ENCODE peak calls at places on chromosomes 6 and 20, in four cellular contexts. W, V, H and P are unnamed samples.

GRCh38 chr6:137571854-137572253 is 77.7 kb upstream of the OLIG3 start:
- DNase-seq in H (peak; percentile 32), W (no peak), V (peak; percentile 33), P (no peak)

GRCh38 chr6:123829302-123829953 is 25.8 kb downstream of the NKAIN2 start:
- DNase-seq in W (peak; percentile 66), H (peak; percentile 89), V (no peak), P (no peak)

GRCh38 chr20:24909086-24909780 is 39.8 kb upstream of the CST7 start:
- DNase-seq in H (no peak), V (peak; percentile 15), W (no peak), P (no peak)

GRCh38 chr6:112827793-112828192 is 480.7 kb downstream of the RFPL4B start:
- DNase-seq in V (peak; percentile 8), H (no peak), W (no peak), P (peak; percentile 2)

GRCh38 chr6:8229913-8230312 is 127.6 kb upstream of the EEF1E1 start:
- DNase-seq in V (no peak), W (no peak), H (peak; percentile 31), P (no peak)

GRCh38 chr6:51337277-51337676 is 518.6 kb downstream of the TFAP2B start:
- DNase-seq in W (no peak), H (no peak), V (no peak), P (no peak)

GRCh38 chr6:42404494-42404893 is 47.2 kb downstream of the TRERF1 start:
- DNase-seq in V (no peak), H (peak; percentile 72), W (peak; percentile 76), P (peak; percentile 76)

GRCh38 chr6:26550250-26550993 is 12.3 kb downstream of the HMGN4 start:
- DNase-seq in W (peak; percentile 45), H (peak; percentile 16), V (peak; percentile 61), P (no peak)

GRCh38 chr20:57457243-57457761 is 66.1 kb downstream of the RBM38 start:
- DNase-seq in V (no peak), H (no peak), W (no peak), P (no peak)

GRCh38 chr6:46381057-46381456 is 110.2 kb downstream of the RCAN2 start:
- DNase-seq in W (no peak), V (no peak), H (no peak), P (no peak)

GRCh38 chr6:144351741-144352140 is 66.6 kb downstream of the UTRN start:
- DNase-seq in W (no peak), H (no peak), V (no peak), P (no peak)

GRCh38 chr6:87825865-87826264 is 123.8 kb upstream of the AKIRIN2 start:
- DNase-seq in H (no peak), V (no peak), W (no peak), P (no peak)

GRCh38 chr6:11140061-11140460 is 28.5 kb upstream of the ERVFRD-1 start:
- DNase-seq in H (no peak), V (no peak), W (peak; percentile 28), P (peak; percentile 25)

GRCh38 chr6:53983301-53983700 is 127.9 kb upstream of the MLIP start:
- DNase-seq in H (no peak), V (no peak), W (no peak), P (no peak)

GRCh38 chr20:22836211-22836610 is 198.9 kb upstream of the SSTR4 start:
- DNase-seq in V (no peak), H (peak; percentile 35), W (no peak), P (no peak)

GRCh38 chr6:136015531-136015930 is 164.0 kb downstream of the PDE7B start:
- DNase-seq in W (peak; percentile 35), V (no peak), H (no peak), P (no peak)

GRCh38 chr6:133430530-133430929 is 189.4 kb downstream of the EYA4 start:
- DNase-seq in W (no peak), H (no peak), V (no peak), P (no peak)

GRCh38 chr6:39231386-39231785 is 2.1 kb upstream of the KCNK5 start:
- DNase-seq in W (no peak), V (no peak), H (no peak), P (no peak)

GRCh38 chr6:134729590-134729989 is 220.3 kb downstream of the ALDH8A1 start:
- DNase-seq in V (no peak), W (no peak), H (no peak), P (no peak)

GRCh38 chr6:21121737-21122136 is 471.8 kb upstream of the SOX4 start:
- DNase-seq in W (no peak), V (no peak), H (no peak), P (no peak)

GRCh38 chr6:161918154-161918553 is 644.3 kb upstream of the AGPAT4 start:
- DNase-seq in W (peak; percentile 74), H (no peak), V (no peak), P (no peak)

GRCh38 chr20:1087311-1087710 is 31.1 kb upstream of the PSMF1 start:
- DNase-seq in W (no peak), H (peak; percentile 50), V (no peak), P (no peak)

GRCh38 chr6:13005994-13006393 is 289.4 kb downstream of the PHACTR1 start:
- DNase-seq in V (no peak), H (no peak), W (no peak), P (no peak)

GRCh38 chr6:30171677-30172471 is 8.5 kb downstream of the TRIM15 start:
- DNase-seq in V (no peak), H (no peak), W (peak; percentile 8), P (no peak)

GRCh38 chr20:2816583-2817340 is 598 bp downstream of the TMEM239 start:
- DNase-seq in V (no peak), H (no peak), W (no peak), P (no peak)
- TF ChIP-seq CTCF in V (peak; percentile 6), H (no peak), W (no peak), P (no peak)

GRCh38 chr6:85124472-85125428 is 325.1 kb upstream of the NT5E start:
- DNase-seq in H (no peak), V (no peak), W (peak; percentile 79), P (no peak)
- TF ChIP-seq CTCF in H (no peak), V (no peak), W (no peak), P (no peak)

GRCh38 chr6:125790403-125791150 is at the start of gene NCOA7:
- DNase-seq in V (peak; percentile 85), W (peak; percentile 73), H (peak; percentile 76), P (peak; percentile 43)
- TF ChIP-seq CTCF in V (no peak), W (no peak), H (no peak), P (peak; percentile 33)

DNA sequence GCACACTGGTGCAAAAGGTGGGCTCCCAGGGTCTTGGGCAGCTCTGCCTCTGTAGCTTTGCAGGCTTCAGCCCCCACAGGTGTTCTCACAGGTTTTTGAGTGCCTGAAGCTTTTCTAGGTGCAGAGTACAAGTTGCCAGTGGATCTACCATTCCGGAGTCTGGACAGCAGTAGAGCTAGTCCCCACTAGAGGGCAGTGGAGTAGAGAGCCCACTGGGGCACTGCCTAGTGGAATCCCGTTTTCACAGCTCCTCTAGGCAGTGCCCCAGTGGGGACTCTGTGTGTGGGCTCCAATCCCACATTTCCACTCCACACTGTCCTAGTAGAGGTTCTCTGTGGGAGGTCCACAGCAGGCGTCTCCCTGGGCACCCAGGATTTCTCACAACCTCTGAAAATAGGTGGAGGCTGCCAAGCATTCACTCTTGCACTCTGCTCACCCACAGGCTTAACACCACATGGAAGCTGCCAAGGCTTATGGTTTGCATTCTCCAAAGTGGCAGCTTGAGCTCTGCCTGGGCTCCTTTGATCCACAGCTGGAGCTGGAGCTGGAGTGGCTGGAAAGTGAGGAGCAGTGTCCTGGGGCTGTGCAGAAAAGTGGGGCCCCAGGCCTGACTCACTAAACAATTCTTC is 86.3 kb upstream of the PROKR2 start:
- DNase-seq in V (peak; percentile 37), H (peak; percentile 11), W (no peak), P (peak; percentile 9)
- TF ChIP-seq CTCF in V (peak; percentile 64), H (peak; percentile 53), W (no peak), P (peak; percentile 74)

GRCh38 chr6:411402-412145 is 20.0 kb downstream of the IRF4 start:
- DNase-seq in V (no peak), H (no peak), W (no peak), P (no peak)

GRCh38 chr6:408148-408547 is 16.6 kb downstream of the IRF4 start:
- DNase-seq in H (no peak), V (no peak), W (no peak), P (no peak)

GRCh38 chr6:410555-411395 is 19.2 kb downstream of the IRF4 start:
- DNase-seq in V (no peak), H (no peak), W (no peak), P (no peak)

GRCh38 chr6:409370-409972 is 17.9 kb downstream of the IRF4 start:
- DNase-seq in H (no peak), W (no peak), V (no peak), P (no peak)

DNA sequence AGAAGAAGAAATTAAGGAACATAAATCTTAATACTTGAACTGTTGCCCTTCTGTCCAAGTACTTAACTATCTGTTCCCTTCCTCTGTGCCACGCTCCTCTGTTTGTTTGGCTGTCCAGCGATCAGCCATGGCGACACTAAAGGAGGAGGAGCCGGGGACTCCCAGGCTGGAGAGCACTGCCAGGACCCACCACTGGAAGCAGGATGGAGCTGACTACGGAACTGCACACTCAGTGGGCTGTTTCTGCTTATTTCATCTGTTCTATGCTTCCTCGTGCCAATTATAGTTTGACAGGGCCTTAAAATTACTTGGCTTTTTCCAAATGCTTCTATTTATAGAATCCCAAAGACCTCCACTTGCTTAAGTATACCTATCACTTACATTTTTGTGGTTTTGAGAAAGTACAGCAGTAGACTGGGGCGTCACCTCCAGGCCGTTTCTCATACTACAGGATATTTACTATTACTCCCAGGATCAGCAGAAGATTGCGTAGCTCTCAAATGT is 17.1 kb downstream of the IRF4 start:
- DNase-seq in V (no peak), H (no peak), W (peak; percentile 48), P (peak; percentile 10)
- TF ChIP-seq CTCF in V (no peak), H (peak; percentile 8), W (peak; percentile 41), P (peak; percentile 52)

GRCh38 chr20:32577023-32577422 is 8.1 kb downstream of the NOL4L start:
- DNase-seq in W (no peak), H (no peak), V (no peak), P (no peak)
- TF ChIP-seq CTCF in W (no peak), H (no peak), V (no peak), P (peak; percentile 55)